ENCODE peak calls at places on chromosomes 5 and 9, in four cellular contexts. V is NCI-H460, C is ELR, F is fibroblast of pulmonary artery. U is an unnamed sample.

GRCh38 chr5:172732201-172732865 is 38.7 kb downstream of the DUSP1 start:
- DNase-seq in V (no peak), C (no peak), F (no peak), U (no peak)

GRCh38 chr5:14590949-14591348 is 9.4 kb downstream of the OTULINL start:
- DNase-seq in C (peak), F (no peak), V (no peak), U (no peak)

GRCh38 chr5:111407562-111407961 is 104.8 kb downstream of the STARD4 start:
- DNase-seq in F (no peak), V (no peak), C (no peak), U (no peak)

GRCh38 chr9:72665421-72665820 is 144.0 kb downstream of the TMC1 start:
- DNase-seq in V (no peak), F (peak), C (peak), U (no peak)

GRCh38 chr5:149363936-149364335 is 6.1 kb downstream of the PCYOX1L start:
- DNase-seq in F (no peak), C (no peak), V (no peak), U (no peak)

GRCh38 chr5:9698125-9698848 is 68.1 kb upstream of the TAS2R1 start:
- DNase-seq in C (peak), V (no peak), F (peak), U (no peak)

GRCh38 chr9:71793386-71794105 is 25.2 kb upstream of the CEMIP2 start:
- DNase-seq in F (peak), V (no peak), C (peak), U (no peak)

GRCh38 chr5:97162045-97162444 is 19.6 kb upstream of the LIX1 start:
- DNase-seq in F (peak), V (peak), C (peak), U (peak)

GRCh38 chr9:134606951-134607733 is 34.5 kb upstream of the COL5A1 start:
- DNase-seq in F (no peak), V (no peak), C (peak), U (no peak)

GRCh38 chr5:109709225-109709624 is 19.5 kb downstream of the MAN2A1 start:
- DNase-seq in F (no peak), V (no peak), C (no peak), U (no peak)

U was measured in glomerular endothelial cell.